ENCODE peak calls at places on chromosomes 3 and 15, in eight cellular contexts. Z is transverse colon, P is uterus, C is endothelial cell of umbilical vein, Y is sigmoid colon, I is GM12878, W is A549, J is lower leg skin. R is an unnamed sample.

GRCh38 chr3:87047857-87048256 is 56.9 kb upstream of the VGLL3 start:
- DNase-seq in Z (no peak), P (no peak), C (no peak), Y (no peak), I (no peak), W (no peak), J (no peak), R (no peak)

GRCh38 chr3:34842706-34843478 is 796.4 kb upstream of the ARPP21 start:
- DNase-seq in Z (no peak), P (no peak), C (no peak), Y (no peak), I (no peak), W (no peak), J (no peak), R (no peak)

GRCh38 chr15:88658070-88658965 is 19.5 kb downstream of the ISG20 start:
- DNase-seq in Z (no peak), P (no peak), C (no peak), Y (peak; percentile 47), I (no peak), W (no peak), J (peak; percentile 42), R (no peak)

GRCh38 chr3:119349353-119349752 is 55.2 kb downstream of the ARHGAP31 start:
- DNase-seq in Z (no peak), P (no peak), C (peak; percentile 47), Y (no peak), I (no peak), W (no peak), J (no peak), R (no peak)

GRCh38 chr3:126025116-126025729 is 56.2 kb downstream of the ROPN1B start:
- DNase-seq in Z (no peak), P (no peak), C (no peak), Y (no peak), I (no peak), W (no peak), J (no peak), R (no peak)

GRCh38 chr3:43810797-43811196 is 120.1 kb downstream of the ABHD5 start:
- DNase-seq in Z (no peak), P (no peak), C (no peak), Y (no peak), I (no peak), W (no peak), J (no peak), R (no peak)

GRCh38 chr15:72358532-72359180 is 17.2 kb downstream of the HEXA start:
- DNase-seq in Z (peak; percentile 30), P (peak; percentile 31), C (peak; percentile 59), Y (peak; percentile 74), I (no peak), W (no peak), J (peak; percentile 93), R (peak; percentile 27)

GRCh38 chr3:191328963-191329653 is at the start of gene CCDC50:
- DNase-seq in Z (peak; percentile 93), P (peak; percentile 80), C (peak; percentile 78), Y (peak; percentile 93), I (no peak), W (peak; percentile 41), J (peak; percentile 97), R (peak; percentile 26)

GRCh38 chr3:141482250-141482937 is 4.4 kb upstream of the RASA2 start:
- DNase-seq in Z (no peak), P (no peak), C (peak; percentile 79), Y (no peak), I (no peak), W (peak; percentile 75), J (no peak), R (no peak)

GRCh38 chr3:38138347-38139190 is at the start of gene MYD88:
- DNase-seq in Z (peak; percentile 92), P (peak; percentile 74), C (peak; percentile 74), Y (peak; percentile 92), I (no peak), W (peak; percentile 55), J (peak; percentile 97), R (peak; percentile 59)

DNA sequence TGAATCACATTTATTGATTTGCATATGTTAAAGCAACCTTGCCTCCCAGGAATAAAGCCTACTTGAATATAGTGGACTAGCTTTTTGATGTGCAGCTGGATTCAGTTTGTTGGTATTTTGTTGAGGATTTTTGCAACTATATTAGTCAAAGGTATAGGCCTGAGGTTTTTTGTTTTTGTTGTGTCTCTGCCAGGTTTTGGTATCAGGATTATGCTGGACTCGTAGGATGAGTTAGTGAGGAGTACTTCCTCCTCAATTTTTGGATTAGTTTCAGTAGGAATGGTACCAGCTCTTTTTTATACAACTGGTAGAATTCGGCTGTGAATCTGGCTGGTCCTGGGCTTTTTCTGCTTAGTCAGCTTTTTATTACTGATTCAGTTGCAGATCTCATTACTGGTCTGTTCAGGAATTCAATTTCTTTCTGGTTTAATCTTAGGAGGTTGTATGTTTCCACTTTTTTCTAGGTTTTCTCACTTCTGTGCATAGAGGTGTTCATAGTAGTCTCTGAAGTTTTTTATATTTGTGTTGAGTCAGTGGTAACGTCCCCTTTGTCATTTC is 209.7 kb upstream of the RBMS3 start:
- DNase-seq in Z (no peak), P (no peak), C (no peak), Y (no peak), I (no peak), W (no peak), J (no peak), R (no peak)
- TF ChIP-seq POLR2A in Z (no peak), P (no peak), C (no peak), Y (no peak), I (no peak), W (no peak), J (no peak), R (no peak)

DNA sequence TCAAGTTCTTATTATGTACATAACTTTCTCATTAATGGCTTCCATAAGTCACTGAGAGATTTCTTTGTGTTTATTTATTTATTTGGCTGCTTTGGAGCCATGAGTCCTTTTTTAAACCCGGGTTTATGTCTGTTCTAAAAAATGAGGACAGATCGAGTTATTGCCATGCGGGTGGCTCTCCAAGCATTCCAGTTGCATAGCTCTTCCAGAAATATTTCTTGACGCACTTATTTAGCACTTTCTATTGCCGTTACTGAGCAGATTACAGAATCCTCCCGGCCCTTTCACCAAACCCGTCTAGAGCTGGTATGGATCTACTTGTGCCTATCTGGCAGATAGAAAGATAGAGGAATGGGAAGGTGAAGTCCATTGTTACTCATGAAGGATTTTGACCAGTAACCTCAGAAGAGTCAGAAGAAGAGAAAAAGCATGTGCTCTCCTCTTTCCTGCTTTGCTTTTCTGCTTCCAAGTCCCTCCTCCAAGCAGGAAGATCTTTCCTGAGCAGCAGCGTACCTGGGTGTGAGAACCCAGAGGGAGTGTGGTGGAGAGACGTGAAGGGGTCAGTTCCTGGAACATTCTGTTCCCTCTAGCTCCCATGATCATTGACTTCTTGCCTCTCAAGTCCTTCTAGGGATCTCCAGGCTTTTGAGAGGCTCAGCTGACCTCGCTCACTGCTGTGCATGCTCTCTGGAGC is 112.8 kb downstream of the LPP start:
- DNase-seq in Z (peak; percentile 51), P (peak; percentile 63), C (peak; percentile 23), Y (peak; percentile 89), I (no peak), W (no peak), J (no peak), R (no peak)
- TF ChIP-seq POLR2A in Z (no peak), P (peak; percentile 54), C (no peak), Y (no peak), I (no peak), W (no peak), J (no peak), R (no peak)

GRCh38 chr3:123961508-123961856 is 453 bp upstream of the CCDC14 start:
- DNase-seq in Z (no peak), P (no peak), C (no peak), Y (no peak), I (no peak), W (no peak), J (no peak), R (no peak)

DNA sequence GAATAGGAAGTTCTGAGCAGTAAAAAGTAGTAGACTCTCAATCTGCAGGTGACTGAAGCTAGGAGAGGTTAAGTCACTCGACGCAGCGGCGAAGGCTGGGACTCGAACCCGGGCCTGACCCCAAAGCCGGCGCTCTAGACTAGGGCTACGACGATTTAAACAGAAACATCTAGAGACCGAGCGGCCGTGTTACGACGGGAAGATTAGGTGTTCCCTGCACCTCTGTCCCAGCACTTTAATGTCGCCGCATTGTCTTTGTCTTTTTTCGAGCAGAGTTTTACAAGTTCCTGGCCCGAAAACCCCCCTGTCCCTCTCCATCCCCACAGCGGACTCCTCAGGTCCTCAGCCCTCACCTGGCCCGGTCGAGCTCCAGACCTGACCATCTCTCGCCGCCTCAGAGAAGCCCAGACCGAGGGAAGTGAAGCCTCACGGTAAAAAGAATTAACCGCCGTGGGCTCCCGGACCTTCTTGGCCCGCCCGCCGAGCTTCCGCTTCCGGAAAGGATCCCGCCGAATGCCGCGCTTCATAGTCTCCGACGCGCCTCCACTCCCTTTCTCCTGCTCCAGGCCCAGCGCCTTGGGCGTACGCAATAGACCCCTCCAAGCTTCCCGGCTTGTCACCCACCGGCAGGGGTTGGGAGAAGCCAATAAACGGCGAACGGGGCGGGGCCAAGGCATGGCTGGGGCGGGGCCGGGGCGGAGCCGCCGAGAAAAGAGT is at the start of gene CCDC14:
- DNase-seq in Z (peak; percentile 93), P (peak; percentile 95), C (peak; percentile 95), Y (peak; percentile 97), I (no peak), W (peak; percentile 80), J (peak; percentile 96), R (peak; percentile 54)
- TF ChIP-seq POLR2A in Z (peak; percentile 85), P (peak; percentile 77), C (peak; percentile 67), Y (peak; percentile 66), I (peak; percentile 80), W (peak; percentile 67), J (no peak), R (no peak)

GRCh38 chr3:9794400-9794799 is 1.5 kb downstream of the ARPC4 start:
- DNase-seq in Z (no peak), P (no peak), C (no peak), Y (no peak), I (no peak), W (no peak), J (no peak), R (no peak)

GRCh38 chr3:9793161-9793781 is 389 bp downstream of the ARPC4 start:
- DNase-seq in Z (peak; percentile 57), P (no peak), C (peak; percentile 56), Y (no peak), I (no peak), W (no peak), J (no peak), R (no peak)

GRCh38 chr3:9791127-9791526 is 1.1 kb downstream of the TADA3 start:
- DNase-seq in Z (no peak), P (no peak), C (no peak), Y (no peak), I (no peak), W (no peak), J (no peak), R (no peak)

GRCh38 chr3:9791790-9792404 is 376 bp downstream of the TADA3 start:
- DNase-seq in Z (no peak), P (no peak), C (no peak), Y (no peak), I (no peak), W (no peak), J (no peak), R (no peak)

DNA sequence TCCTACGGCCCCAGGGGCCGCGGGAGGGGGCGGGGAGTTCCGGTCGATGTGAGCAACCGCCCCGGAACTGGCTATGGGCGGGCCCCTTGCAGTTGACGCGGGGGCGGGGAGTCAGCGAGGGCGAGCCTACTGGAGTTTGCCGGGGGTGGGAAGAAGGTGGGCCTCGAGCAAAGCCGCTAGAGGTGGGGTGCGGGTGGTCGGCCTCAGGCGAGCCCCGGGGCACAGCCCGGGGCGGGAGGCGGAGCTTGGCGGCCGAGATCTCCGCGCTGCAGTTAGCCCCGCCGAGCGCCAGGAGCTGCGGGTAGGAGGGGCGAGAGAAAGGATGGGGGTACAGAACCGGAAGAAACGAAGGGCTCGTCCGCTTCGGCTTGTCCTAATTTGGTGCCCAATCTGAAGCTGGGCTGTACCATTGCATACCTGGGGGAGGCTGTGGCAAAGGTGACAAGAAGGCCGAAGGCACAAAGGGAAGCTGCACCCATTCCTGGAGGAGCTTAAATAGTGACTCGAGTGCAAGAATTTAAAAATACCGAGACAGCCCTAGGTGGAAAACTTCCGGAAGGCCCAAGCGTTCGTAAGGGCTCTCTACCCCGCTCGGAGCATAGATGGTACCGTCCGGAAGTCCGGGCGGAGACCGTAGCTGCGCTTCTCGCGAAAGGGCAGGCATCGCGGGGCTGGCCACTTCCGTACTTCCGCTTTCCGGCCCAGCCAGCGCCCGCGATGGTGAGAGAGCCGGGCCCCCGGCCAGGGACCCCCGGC is at the start of the genes ARPC4 and TADA3:
- DNase-seq in Z (peak; percentile 94), P (peak; percentile 92), C (peak; percentile 95), Y (peak; percentile 96), I (peak; percentile 92), W (peak; percentile 94), J (peak; percentile 98), R (peak; percentile 77)
- TF ChIP-seq POLR2A in Z (peak; percentile 84), P (peak; percentile 72), C (peak; percentile 88), Y (peak; percentile 57), I (peak; percentile 83), W (peak; percentile 44), J (no peak), R (no peak)

R was measured in esophagus squamous epithelium.